ENCODE peak calls at places on chromosomes 2 and 18, in five cellular contexts. J, F, E, T and C are unnamed samples.

GRCh38 chr2:190359896-190360376 is 16.5 kb downstream of the INPP1 start:
- DNase-seq in J (peak), F (no peak), E (no peak), T (peak), C (peak)

GRCh38 chr2:68195096-68195495 is 37.4 kb downstream of the PNO1 start:
- DNase-seq in J (no peak), F (no peak), E (no peak), T (no peak), C (no peak)

GRCh38 chr2:112758701-112759100 is 5.7 kb downstream of the CKAP2L start:
- DNase-seq in J (no peak), F (no peak), E (no peak), T (no peak), C (no peak)

GRCh38 chr2:213766465-213766891 is 482.2 kb downstream of the SPAG16 start:
- DNase-seq in J (no peak), F (no peak), E (no peak), T (no peak), C (no peak)

GRCh38 chr2:129744649-129745048 is 234.8 kb upstream of the RAB6C start:
- DNase-seq in J (peak), F (no peak), E (no peak), T (no peak), C (no peak)

GRCh38 chr2:191265311-191266170 is 20.3 kb downstream of the MYO1B start:
- DNase-seq in J (no peak), F (no peak), E (no peak), T (no peak), C (no peak)

GRCh38 chr2:25856377-25856776 is 21.9 kb downstream of the ASXL2 start:
- DNase-seq in J (no peak), F (no peak), E (no peak), T (no peak), C (no peak)

GRCh38 chr2:112622528-112622849 is 23.2 kb upstream of the SLC20A1 start:
- DNase-seq in J (no peak), F (no peak), E (no peak), T (no peak), C (no peak)

GRCh38 chr2:11175293-11175795 is 20.1 kb downstream of the SLC66A3 start:
- DNase-seq in J (no peak), F (no peak), E (no peak), T (no peak), C (no peak)

GRCh38 chr18:22250591-22250996 is 81.2 kb downstream of the GATA6 start:
- DNase-seq in J (no peak), F (peak), E (no peak), T (no peak), C (no peak)

GRCh38 chr2:206230060-206230890 is 44.2 kb upstream of the ZDBF2 start:
- DNase-seq in J (no peak), F (no peak), E (no peak), T (no peak), C (no peak)

GRCh38 chr2:144683955-144684354 is 164.0 kb upstream of the ZEB2 start:
- DNase-seq in J (no peak), F (no peak), E (no peak), T (no peak), C (no peak)

GRCh38 chr2:86480105-86480504 is 38.9 kb downstream of the KDM3A start:
- DNase-seq in J (no peak), F (no peak), E (peak), T (no peak), C (no peak)

GRCh38 chr2:223884399-223884798 is 47.0 kb upstream of the AP1S3 start:
- DNase-seq in J (no peak), F (no peak), E (no peak), T (no peak), C (no peak)

GRCh38 chr2:140275427-140275826 is 1495.2 kb upstream of the NXPH2 start:
- DNase-seq in J (no peak), F (no peak), E (no peak), T (no peak), C (no peak)

GRCh38 chr2:5385596-5385995 is 306.6 kb upstream of the SOX11 start:
- DNase-seq in J (no peak), F (no peak), E (no peak), T (no peak), C (no peak)

GRCh38 chr2:49616800-49617199 is 462.5 kb upstream of the FSHR start:
- DNase-seq in J (no peak), F (peak), E (peak), T (no peak), C (no peak)

GRCh38 chr2:49621014-49621413 is 466.7 kb upstream of the FSHR start:
- DNase-seq in J (no peak), F (no peak), E (no peak), T (no peak), C (no peak)

DNA sequence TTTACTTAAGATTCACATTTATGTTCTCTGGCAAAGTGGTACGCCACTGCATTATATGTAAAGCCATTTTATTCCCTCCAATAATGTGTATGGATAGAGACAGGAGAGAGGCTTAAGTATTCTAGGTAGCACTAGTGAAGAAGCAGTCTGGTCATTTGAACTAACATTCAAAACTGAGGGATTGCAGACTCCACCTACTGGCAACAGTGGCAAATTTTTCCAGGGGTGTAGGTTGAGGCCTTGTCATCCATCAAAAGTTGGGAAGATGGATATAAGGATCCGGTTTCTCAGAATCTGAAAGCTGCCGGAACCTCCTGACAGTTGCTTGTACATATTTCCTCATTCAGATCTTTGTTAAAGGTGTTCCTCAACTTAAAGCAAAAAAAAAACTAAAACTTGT is 465.5 kb upstream of the FSHR start:
- DNase-seq in J (no peak), F (peak), E (peak), T (no peak), C (no peak)
- TF ChIP-seq CTCF in J (no peak), F (no peak), E (peak), T (no peak), C (no peak)

GRCh38 chr18:31504455-31505147 is 6.6 kb downstream of the DSG2 start:
- DNase-seq in J (no peak), F (no peak), E (no peak), T (no peak), C (no peak)

GRCh38 chr18:31503011-31503410 is 5.0 kb downstream of the DSG2 start:
- DNase-seq in J (no peak), F (no peak), E (no peak), T (no peak), C (no peak)

GRCh38 chr18:31508781-31509180 is 10.8 kb downstream of the DSG2 start:
- DNase-seq in J (no peak), F (no peak), E (no peak), T (no peak), C (no peak)

GRCh38 chr18:31505161-31505560 is 7.2 kb downstream of the DSG2 start:
- DNase-seq in J (no peak), F (no peak), E (no peak), T (no peak), C (no peak)

GRCh38 chr18:31506024-31506742 is 8.2 kb downstream of the DSG2 start:
- DNase-seq in J (no peak), F (no peak), E (no peak), T (no peak), C (no peak)
- TF ChIP-seq CTCF in J (no peak), F (peak), E (no peak), T (no peak), C (no peak)

DNA sequence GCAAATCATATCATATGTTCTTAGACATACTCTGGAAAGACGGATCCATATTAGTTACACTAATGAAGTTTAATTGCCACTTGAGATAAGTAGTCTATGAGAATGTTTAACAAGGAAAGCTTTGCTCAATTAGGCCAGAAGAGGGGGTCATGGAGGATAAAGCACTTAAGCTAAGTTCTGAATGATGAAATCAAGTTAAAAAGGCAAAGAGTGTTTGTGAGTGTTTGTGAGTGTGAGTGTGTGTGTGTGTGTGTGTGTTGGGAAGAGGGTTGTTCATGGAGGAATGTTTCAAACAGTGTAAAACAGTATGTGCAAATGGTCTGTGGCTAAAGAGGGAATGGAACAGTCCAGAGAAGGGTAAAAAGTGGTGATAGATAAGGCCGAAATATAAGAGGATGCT is 360.9 kb downstream of the ERBB4 start:
- DNase-seq in J (no peak), F (no peak), E (no peak), T (no peak), C (no peak)
- TF ChIP-seq CTCF in J (no peak), F (peak), E (no peak), T (no peak), C (no peak)

GRCh38 chr2:72367530-72368225 is 220.0 kb upstream of the CYP26B1 start:
- DNase-seq in J (peak), F (peak), E (no peak), T (no peak), C (no peak)
- TF ChIP-seq CTCF in J (no peak), F (peak), E (no peak), T (no peak), C (no peak)

GRCh38 chr18:74963820-74964446 is 245.0 kb downstream of the PTGR3 start:
- DNase-seq in J (no peak), F (peak), E (peak), T (no peak), C (no peak)
- TF ChIP-seq CTCF in J (no peak), F (peak), E (peak), T (no peak), C (no peak)

DNA sequence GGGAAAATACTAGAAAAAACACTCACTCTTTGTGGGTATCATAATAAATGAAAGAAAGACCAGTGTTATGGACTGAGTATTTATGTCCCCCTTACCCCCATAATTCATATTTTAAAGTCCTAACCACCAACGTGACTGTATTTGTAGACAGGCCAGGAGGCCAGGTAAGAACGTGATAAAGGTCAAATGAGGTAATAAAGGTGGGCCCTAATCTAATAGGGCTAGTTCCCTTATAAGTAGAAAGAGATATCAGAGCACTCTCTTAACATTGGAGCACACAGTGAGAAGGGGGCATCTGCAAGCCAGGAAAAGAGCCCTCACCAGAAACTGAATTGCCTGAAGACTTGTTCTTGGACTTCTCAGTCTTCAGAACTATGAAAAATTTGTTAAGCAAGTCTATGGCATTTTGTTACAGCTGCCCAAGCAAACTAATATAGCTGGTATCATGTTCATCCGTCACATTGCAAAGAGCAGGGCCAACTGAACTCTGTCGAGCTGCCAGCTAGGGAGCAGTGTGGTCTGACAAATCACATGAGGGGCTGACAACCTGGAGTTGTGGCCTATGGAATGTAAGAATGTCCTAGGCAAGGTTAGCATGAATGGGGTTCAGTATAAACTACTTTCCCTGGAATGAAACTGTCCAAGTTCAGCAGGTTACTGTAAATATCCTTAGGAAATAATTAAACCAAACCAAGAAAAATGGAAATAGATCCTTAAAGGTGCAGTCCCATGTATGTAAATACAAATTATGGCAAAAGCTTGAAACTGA is 280.9 kb downstream of the ZNF385B start:
- DNase-seq in J (no peak), F (peak), E (no peak), T (no peak), C (no peak)
- TF ChIP-seq CTCF in J (no peak), F (no peak), E (no peak), T (no peak), C (no peak)

GRCh38 chr2:219058541-219059374 is 2.0 kb downstream of the IHH start:
- DNase-seq in J (peak), F (peak), E (peak), T (no peak), C (no peak)
- TF ChIP-seq CTCF in J (no peak), F (no peak), E (no peak), T (no peak), C (no peak)

GRCh38 chr18:59994357-59994756 is 94.6 kb downstream of the PMAIP1 start:
- DNase-seq in J (no peak), F (no peak), E (no peak), T (no peak), C (no peak)
- TF ChIP-seq CTCF in J (no peak), F (no peak), E (no peak), T (no peak), C (no peak)

GRCh38 chr2:70501215-70501614 is 52.4 kb downstream of the TGFA start:
- DNase-seq in J (no peak), F (no peak), E (no peak), T (no peak), C (no peak)

GRCh38 chr2:70499253-70499652 is 54.4 kb downstream of the TGFA start:
- DNase-seq in J (no peak), F (no peak), E (no peak), T (no peak), C (no peak)

GRCh38 chr2:70496819-70497218 is 56.8 kb downstream of the TGFA start:
- DNase-seq in J (no peak), F (no peak), E (no peak), T (no peak), C (no peak)

GRCh38 chr2:70498528-70498927 is 55.1 kb downstream of the TGFA start:
- DNase-seq in J (no peak), F (no peak), E (no peak), T (no peak), C (no peak)

GRCh38 chr2:70498054-70498453 is 55.6 kb downstream of the TGFA start:
- DNase-seq in J (no peak), F (peak), E (no peak), T (no peak), C (no peak)
- TF ChIP-seq CTCF in J (peak), F (peak), E (peak), T (peak), C (no peak)